ENCODE peak calls at places on chromosome 11, in six cellular contexts. H is neuronal stem cell, Y is IMR-90, B is mesenchymal stem cell, A is H1, O is mesendoderm. R is an unnamed sample.

GRCh38 chr11:133291672-133292265 is 240.5 kb downstream of the OPCML start:
- DNase-seq in A (no peak), B (no peak), O (no peak), H (no peak), Y (no peak), R (no peak)

GRCh38 chr11:132205496-132205895 is 835.1 kb downstream of the NTM start:
- DNase-seq in B (no peak), H (no peak), O (no peak), Y (no peak), A (no peak), R (no peak)

GRCh38 chr11:104876838-104877500 is 21.3 kb downstream of the CASP12 start:
- DNase-seq in B (no peak), Y (no peak), A (no peak), H (no peak), O (peak), R (no peak)

GRCh38 chr11:63941901-63942300 is 3.1 kb downstream of the NAA40 start:
- DNase-seq in A (no peak), O (no peak), H (no peak), B (no peak), Y (no peak), R (no peak)

GRCh38 chr11:85627332-85627997 is at the start of gene DLG2:
- DNase-seq in O (peak), B (peak), A (no peak), Y (peak), H (peak), R (no peak)

GRCh38 chr11:128521697-128522062 is 65.7 kb downstream of the ETS1 start:
- DNase-seq in Y (no peak), B (peak), O (no peak), A (peak), H (no peak), R (no peak)

GRCh38 chr11:114304969-114305368 is 8.8 kb downstream of the NNMT start:
- DNase-seq in A (no peak), H (no peak), O (no peak), B (no peak), Y (no peak), R (no peak)

GRCh38 chr11:130560000-130560852 is 111.8 kb downstream of the ADAMTS15 start:
- DNase-seq in B (peak), H (no peak), A (no peak), O (peak), Y (no peak), R (no peak)

DNA sequence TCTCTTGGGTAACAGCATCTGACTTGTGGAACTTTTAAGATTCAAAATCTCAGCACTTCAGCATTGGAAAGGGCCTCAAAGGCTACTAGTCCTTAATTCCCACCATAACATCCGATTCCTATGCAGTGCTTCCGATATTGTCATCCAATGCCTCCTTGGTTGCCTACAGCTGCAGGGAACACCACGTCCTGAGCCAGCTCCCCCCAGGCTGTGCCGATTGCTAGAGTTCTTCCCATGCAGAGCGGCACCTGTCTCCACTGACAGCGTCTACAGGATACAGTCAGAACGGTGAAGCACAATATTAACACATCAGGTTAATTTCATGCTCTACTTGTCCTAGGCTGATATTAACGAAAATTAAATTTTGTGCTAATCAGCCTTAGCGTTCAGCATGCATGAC is 65.8 kb upstream of the E2F8 start:
- DNase-seq in H (no peak), Y (no peak), B (no peak), A (no peak), O (no peak), R (no peak)
- H3K23ac ChIP-seq in H (no peak), Y (no peak), B (no peak), A (no peak), O (no peak), R (no peak)

GRCh38 chr11:134921938-134922337 is 509.9 kb upstream of the B3GAT1 start:
- DNase-seq in A (no peak), H (no peak), B (no peak), Y (no peak), O (no peak), R (no peak)

GRCh38 chr11:134920851-134921608 is 509.0 kb upstream of the B3GAT1 start:
- DNase-seq in O (no peak), B (no peak), A (no peak), H (no peak), Y (no peak), R (no peak)

GRCh38 chr11:134923441-134923840 is 511.4 kb upstream of the B3GAT1 start:
- DNase-seq in Y (no peak), O (peak), H (no peak), A (no peak), B (no peak), R (no peak)

GRCh38 chr11:134925432-134925831 is 513.4 kb upstream of the B3GAT1 start:
- DNase-seq in Y (no peak), B (no peak), A (no peak), O (no peak), H (no peak), R (no peak)
- H3K23ac ChIP-seq in Y (no peak), B (no peak), A (no peak), O (no peak), H (no peak), R (peak)

DNA sequence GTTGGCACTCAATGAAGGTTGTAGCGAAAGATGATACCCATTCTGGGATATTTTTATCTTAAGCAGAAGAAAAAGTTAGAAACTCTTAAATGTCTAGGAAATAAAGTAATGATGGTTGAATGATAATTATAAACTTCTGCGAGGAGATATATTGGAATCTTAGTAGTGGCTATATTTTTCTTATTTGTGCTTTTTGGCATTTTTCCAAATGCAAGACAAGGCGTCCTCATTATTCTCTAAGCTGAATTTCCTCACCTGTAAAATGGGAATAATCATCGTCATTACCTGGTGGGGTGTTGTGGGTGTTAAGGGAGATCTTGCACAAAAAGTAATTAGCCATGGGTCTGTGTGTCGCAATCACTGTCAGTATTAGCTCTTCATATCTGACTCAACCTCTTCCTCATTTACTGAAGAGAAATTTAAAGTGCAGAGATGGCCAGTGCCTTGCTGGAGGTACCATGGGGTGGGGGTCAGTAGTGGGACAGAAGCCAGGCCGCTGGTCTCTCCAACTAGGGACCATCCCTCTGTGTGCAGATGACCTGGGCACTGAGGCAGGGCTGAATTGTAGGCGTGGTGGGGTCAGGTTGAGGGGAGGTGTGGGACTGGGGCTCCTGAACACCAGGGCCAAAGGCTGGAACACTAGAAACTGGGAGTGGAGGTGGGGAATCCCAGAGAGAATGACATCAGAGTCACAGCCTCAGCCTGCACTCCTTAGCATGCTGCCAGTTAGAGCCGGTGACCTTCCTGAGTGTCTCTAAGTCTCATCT is 4.2 kb downstream of the PITPNM1 start:
- DNase-seq in A (no peak), B (no peak), O (no peak), H (no peak), Y (no peak), R (no peak)
- H3K23ac ChIP-seq in A (no peak), B (no peak), O (no peak), H (no peak), Y (no peak), R (no peak)

DNA sequence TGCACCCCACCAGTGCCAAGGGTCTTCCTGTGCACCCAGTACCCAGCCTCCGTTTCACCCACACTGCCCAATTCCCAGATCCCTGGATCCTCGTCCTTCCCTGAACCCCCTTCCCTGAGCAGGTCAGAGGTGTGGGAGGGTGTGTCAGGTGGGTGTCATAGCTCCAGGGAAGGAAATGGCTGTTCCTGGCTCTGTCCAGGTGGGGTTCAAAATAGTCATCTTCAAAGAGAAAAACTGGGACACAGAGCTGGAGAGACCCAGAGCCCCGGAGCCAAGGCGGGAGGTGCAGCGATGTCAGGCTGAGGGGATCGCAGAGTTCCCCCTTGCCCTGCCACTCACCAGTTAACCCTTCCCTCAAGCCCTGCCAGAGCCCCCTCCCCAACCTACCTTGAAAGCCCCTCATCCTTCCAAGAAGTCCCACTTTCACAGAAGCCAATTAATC is 698 bp downstream of the C1QTNF4 start:
- DNase-seq in A (no peak), H (no peak), B (no peak), O (no peak), Y (no peak), R (no peak)
- H3K23ac ChIP-seq in A (no peak), H (no peak), B (no peak), O (no peak), Y (no peak), R (no peak)

GRCh38 chr11:110450246-110450645 is 20.5 kb downstream of the FDX1 start:
- DNase-seq in A (no peak), H (no peak), Y (no peak), O (no peak), B (no peak), R (no peak)
- H3K23ac ChIP-seq in A (no peak), H (no peak), Y (no peak), O (no peak), B (no peak), R (no peak)

GRCh38 chr11:1091332-1092083 is 16.8 kb downstream of the MUC2 start:
- DNase-seq in Y (no peak), H (no peak), O (no peak), A (no peak), B (no peak), R (no peak)
- H3K23ac ChIP-seq in Y (no peak), H (peak), O (no peak), A (peak), B (no peak), R (peak)

DNA sequence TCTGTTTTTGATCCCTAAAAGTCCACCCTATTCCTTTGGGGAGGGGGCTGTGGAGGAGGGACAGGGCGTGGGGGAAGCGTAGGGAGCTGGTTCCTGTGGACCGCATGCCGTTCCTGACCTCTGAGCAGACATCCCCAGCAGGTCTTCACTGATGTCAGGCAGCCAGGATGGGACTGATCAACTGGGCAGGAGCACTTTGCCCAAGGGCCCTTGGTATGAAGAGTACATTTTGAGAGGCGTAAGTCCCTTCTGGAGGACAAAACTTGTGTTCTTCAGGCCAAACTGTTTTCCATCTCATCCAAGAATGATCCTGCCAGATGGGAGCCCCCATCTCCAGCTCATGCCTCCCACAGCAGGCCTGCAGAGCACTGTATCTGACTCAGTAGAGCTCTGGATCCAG is 80.9 kb upstream of the NARS2 start:
- DNase-seq in Y (no peak), A (peak), O (no peak), H (no peak), B (no peak), R (no peak)
- H3K23ac ChIP-seq in Y (no peak), A (no peak), O (no peak), H (no peak), B (no peak), R (no peak)

GRCh38 chr11:48028909-48029685 is 48.7 kb downstream of the PTPRJ start:
- DNase-seq in H (no peak), A (no peak), O (no peak), Y (peak), B (no peak), R (no peak)
- H3K23ac ChIP-seq in H (no peak), A (no peak), O (no peak), Y (peak), B (no peak), R (no peak)

GRCh38 chr11:65833297-65834030 is at the start of gene SNX32:
- DNase-seq in H (peak), A (peak), Y (peak), B (peak), O (peak), R (peak)
- H3K23ac ChIP-seq in H (peak), A (peak), Y (peak), B (no peak), O (peak), R (no peak)